ENCODE peak calls at places on chromosomes 11 and 22, in six cellular contexts. J is endothelial cell; S is WTC11; B is stimulated activated naive CD8-positive, alpha-beta T cell treated with anti-CD3 and anti-CD28 coated beads, Interleukin-15, Interleukin-2, amounts not matched to agents 100 U/mL and 50 U/mL, for 24 hours; V is stimulated activated CD4-positive, alpha-beta T cell treated with anti-CD3 and anti-CD28 coated beads, Interleukin-2, amount 100 ng/mL, for 48 hours; T is sciatic nerve. I is an unnamed sample.

GRCh38 chr11:83035070-83035854 is 36.4 kb downstream of the RAB30 start:
- DNase-seq in J (no peak), S (no peak), B (no peak), V (no peak), T (no peak), I (no peak)

GRCh38 chr22:50209893-50210292 is 9.1 kb downstream of the SELENOO start:
- DNase-seq in J (peak), S (peak), B (peak), V (peak), T (peak), I (peak)

GRCh38 chr22:40855104-40855959 is 1.1 kb downstream of the ST13 start:
- DNase-seq in J (no peak), S (no peak), B (peak), V (no peak), T (no peak), I (no peak)

GRCh38 chr22:42962295-42963230 is 52.4 kb downstream of the PACSIN2 start:
- DNase-seq in J (no peak), S (no peak), B (no peak), V (no peak), T (no peak), I (no peak)

GRCh38 chr11:34234086-34234740 is 123.6 kb downstream of the ABTB2 start:
- DNase-seq in J (no peak), S (peak), B (peak), V (peak), T (no peak), I (peak)

GRCh38 chr11:111982019-111982464 is 43.2 kb upstream of the DLAT start:
- DNase-seq in J (peak), S (peak), B (peak), V (peak), T (peak), I (peak)

GRCh38 chr11:111395081-111395480 is 16.0 kb upstream of the POU2AF1 start:
- DNase-seq in J (no peak), S (no peak), B (no peak), V (no peak), T (no peak), I (no peak)

GRCh38 chr22:19043111-19044085 is 78.8 kb downstream of the DGCR2 start:
- DNase-seq in J (no peak), S (no peak), B (no peak), V (no peak), T (peak), I (no peak)

GRCh38 chr11:75276696-75277095 is 36.1 kb downstream of the TPBGL start:
- DNase-seq in J (no peak), S (no peak), B (no peak), V (no peak), T (peak), I (no peak)

GRCh38 chr11:83159901-83160865 is 3.3 kb downstream of the PCF11 start:
- DNase-seq in J (no peak), S (no peak), B (no peak), V (no peak), T (no peak), I (no peak)

GRCh38 chr11:12103411-12104225 is 6.8 kb upstream of the MICAL2 start:
- DNase-seq in J (no peak), S (no peak), B (no peak), V (no peak), T (no peak), I (no peak)

GRCh38 chr22:46971141-46971775 is 208.8 kb downstream of the TBC1D22A start:
- DNase-seq in J (peak), S (no peak), B (no peak), V (no peak), T (peak), I (no peak)

GRCh38 chr11:27217948-27218410 is 145.0 kb downstream of the CCDC34 start:
- DNase-seq in J (no peak), S (no peak), B (no peak), V (no peak), T (no peak), I (no peak)

GRCh38 chr11:117907276-117908110 is 21.7 kb downstream of the TMPRSS13 start:
- DNase-seq in J (peak), S (peak), B (peak), V (peak), T (peak), I (peak)

GRCh38 chr11:67581469-67581868 is 2.1 kb upstream of the GSTP1 start:
- DNase-seq in J (no peak), S (peak), B (no peak), V (no peak), T (no peak), I (no peak)

GRCh38 chr11:34366522-34366921 is 8.7 kb upstream of the ABTB2 start:
- DNase-seq in J (no peak), S (peak), B (no peak), V (no peak), T (no peak), I (peak)

GRCh38 chr22:46627806-46628482 is 7.8 kb downstream of the GRAMD4 start:
- DNase-seq in J (no peak), S (no peak), B (no peak), V (no peak), T (no peak), I (no peak)

GRCh38 chr22:41106122-41106968 is 14.0 kb downstream of the EP300 start:
- DNase-seq in J (no peak), S (no peak), B (no peak), V (no peak), T (no peak), I (no peak)

GRCh38 chr11:14638561-14638960 is 5.0 kb upstream of the PDE3B start:
- DNase-seq in J (no peak), S (no peak), B (peak), V (no peak), T (no peak), I (peak)

GRCh38 chr11:36105743-36106581 is 162.1 kb downstream of the LDLRAD3 start:
- DNase-seq in J (no peak), S (no peak), B (no peak), V (no peak), T (no peak), I (no peak)

GRCh38 chr11:28679795-28680194 is 571.6 kb downstream of the METTL15 start:
- DNase-seq in J (no peak), S (no peak), B (no peak), V (no peak), T (no peak), I (no peak)

GRCh38 chr22:48635825-48636224 is 1191.8 kb downstream of the BRD1 start:
- DNase-seq in J (no peak), S (no peak), B (no peak), V (no peak), T (no peak), I (peak)

GRCh38 chr11:74533421-74533820 is 39.9 kb upstream of the LIPT2 start:
- DNase-seq in J (no peak), S (no peak), B (no peak), V (no peak), T (no peak), I (no peak)

GRCh38 chr11:31903225-31904074 is 92.3 kb upstream of the PAX6 start:
- DNase-seq in J (no peak), S (no peak), B (no peak), V (no peak), T (no peak), I (no peak)

I was measured in DND-41.